ENCODE peak calls at places on chromosomes 1 and 21, in seven cellular contexts. X is lower leg skin; M is H4; Z is activated T-cell treated with anti-CD3 and anti-CD28 coated beads, Interleukin-2, amount 50 U/mL, for 72 hours; H is HFF-Myc; G is osteoblast; U is A172. S is an unnamed sample.
A peak's percentile ranks its signal among the peaks of the same experiment; 100 is the strongest.

GRCh38 chr21:32757804-32758203 is 13.8 kb downstream of the PAXBP1 start:
- DNase-seq in M (no peak), Z (no peak), H (no peak), G (no peak), X (no peak), U (no peak), S (no peak)

GRCh38 chr1:30407862-30408580 is 315.4 kb downstream of the MATN1 start:
- DNase-seq in U (peak; percentile 78), X (no peak), M (no peak), Z (no peak), G (no peak), H (no peak), S (no peak)

GRCh38 chr1:247118946-247119446 is 14.8 kb upstream of the ZNF669 start:
- DNase-seq in U (no peak), Z (peak; percentile 61), M (no peak), H (no peak), X (no peak), G (peak; percentile 89), S (peak; percentile 45)

GRCh38 chr1:9628541-9629444 is 22.7 kb upstream of the PIK3CD start:
- DNase-seq in G (peak; percentile 71), H (no peak), X (no peak), U (no peak), Z (peak; percentile 86), M (no peak), S (no peak)

GRCh38 chr1:219174672-219175564 is 1.2 kb downstream of the LYPLAL1 start:
- DNase-seq in U (peak; percentile 75), M (peak; percentile 45), X (peak; percentile 71), G (peak; percentile 54), Z (peak; percentile 6), H (peak; percentile 30), S (peak; percentile 60)

GRCh38 chr1:85198864-85199263 is 2.0 kb downstream of the SYDE2 start:
- DNase-seq in G (peak; percentile 22), M (no peak), H (no peak), U (no peak), Z (no peak), X (no peak), S (peak; percentile 30)

GRCh38 chr1:8568837-8569236 is 248.6 kb downstream of the RERE start:
- DNase-seq in M (no peak), U (no peak), Z (no peak), H (no peak), G (no peak), X (no peak), S (no peak)

GRCh38 chr1:19157653-19158052 is 52.4 kb downstream of the UBR4 start:
- DNase-seq in X (no peak), G (no peak), H (no peak), M (no peak), Z (no peak), U (no peak), S (no peak)

GRCh38 chr1:160628799-160629263 is 18.0 kb downstream of the SLAMF1 start:
- DNase-seq in U (no peak), Z (no peak), H (no peak), G (no peak), M (no peak), X (no peak), S (no peak)

GRCh38 chr1:162276493-162276892 is 100.2 kb downstream of the SPATA46 start:
- DNase-seq in M (peak; percentile 26), G (peak; percentile 82), U (peak; percentile 49), Z (no peak), H (peak; percentile 20), X (no peak), S (peak; percentile 84)

GRCh38 chr1:19648689-19649088 is 4.6 kb downstream of the NBL1 start:
- DNase-seq in X (no peak), G (peak; percentile 83), H (no peak), Z (peak; percentile 27), M (no peak), U (no peak), S (peak; percentile 51)

GRCh38 chr1:221217029-221217428 is 337.8 kb downstream of the HLX start:
- DNase-seq in Z (no peak), H (no peak), M (no peak), X (no peak), U (peak; percentile 7), G (peak; percentile 22), S (peak; percentile 53)

GRCh38 chr1:27526569-27527222 is 36.7 kb upstream of the WASF2 start:
- DNase-seq in Z (no peak), X (no peak), G (peak; percentile 80), H (no peak), M (no peak), U (no peak), S (no peak)

GRCh38 chr1:27598902-27599528 is 4.9 kb downstream of the AHDC1 start:
- DNase-seq in G (peak; percentile 99), M (peak; percentile 72), U (peak; percentile 60), H (no peak), X (no peak), Z (peak; percentile 57), S (peak; percentile 46)

GRCh38 chr21:44757731-44758130 is 43.9 kb downstream of the UBE2G2 start:
- DNase-seq in U (no peak), H (no peak), G (peak; percentile 56), M (no peak), Z (no peak), X (no peak), S (no peak)

GRCh38 chr1:22420456-22421053 is 31.1 kb upstream of the ZBTB40 start:
- DNase-seq in M (peak; percentile 76), X (peak; percentile 68), G (peak; percentile 97), U (peak; percentile 64), H (peak; percentile 43), Z (peak; percentile 72), S (peak; percentile 85)

GRCh38 chr1:1619917-1620361 is 4.6 kb downstream of the MIB2 start:
- DNase-seq in U (no peak), X (no peak), Z (no peak), M (no peak), G (peak; percentile 91), H (no peak), S (peak; percentile 41)

GRCh38 chr1:22184892-22185612 is 42.2 kb upstream of the WNT4 start:
- DNase-seq in M (peak; percentile 26), Z (no peak), U (no peak), G (peak; percentile 75), H (no peak), X (no peak), S (no peak)

GRCh38 chr1:18956189-18957135 is at the start of gene IFFO2:
- DNase-seq in X (peak; percentile 97), Z (peak; percentile 99), H (peak; percentile 77), G (peak; percentile 100), U (peak; percentile 62), M (peak; percentile 72), S (peak; percentile 97)

GRCh38 chr1:38114231-38114630 is 67.6 kb upstream of the POU3F1 start:
- DNase-seq in G (peak; percentile 94), H (no peak), Z (no peak), X (peak; percentile 61), M (peak; percentile 59), U (no peak), S (no peak)

GRCh38 chr1:8343464-8344001 is 25.6 kb downstream of the SLC45A1 start:
- DNase-seq in X (peak; percentile 65), H (peak; percentile 90), G (peak; percentile 99), M (peak; percentile 82), U (peak; percentile 76), Z (no peak), S (peak; percentile 96)

GRCh38 chr1:220313576-220313975 is 41.3 kb upstream of the RAB3GAP2 start:
- DNase-seq in H (no peak), G (no peak), U (no peak), X (no peak), Z (no peak), M (no peak), S (no peak)

GRCh38 chr1:51957618-51958017 is 32.9 kb downstream of the RAB3B start:
- DNase-seq in G (no peak), X (no peak), H (no peak), U (no peak), Z (no peak), M (no peak), S (no peak)

GRCh38 chr1:14980801-14981200 is 172.7 kb upstream of the TMEM51 start:
- DNase-seq in U (peak; percentile 55), Z (no peak), M (no peak), H (no peak), G (no peak), X (no peak), S (no peak)

GRCh38 chr1:167756760-167757405 is 35.1 kb downstream of the MPZL1 start:
- DNase-seq in Z (no peak), H (no peak), U (no peak), G (no peak), M (no peak), X (no peak), S (no peak)

GRCh38 chr1:239555350-239555749 is 169.0 kb downstream of the CHRM3 start:
- DNase-seq in X (no peak), U (no peak), M (no peak), Z (no peak), G (no peak), H (no peak), S (no peak)

GRCh38 chr21:43611598-43612369 is 47.5 kb downstream of the HSF2BP start:
- DNase-seq in U (peak; percentile 77), M (peak; percentile 75), G (no peak), Z (no peak), X (no peak), H (no peak), S (peak; percentile 77)

S was measured in PC-3.